ENCODE peak calls at places on chromosomes 16 and 17, in nine cellular contexts. W is NCI-H1417; G is NCI-H1048; M is left ventricle myocardium inferior; O is AG10803; L is IMR-90; C is tibial nerve; J is hepatic stellate cell; V is activated T-helper 1 cell treated with anti-CD3 and anti-CD28 coated beads, Interleukin-2, amount 50 U/mL, for 16 hours. I is an unnamed sample.

GRCh38 chr17:74296548-74296936 is 22.5 kb downstream of the DNAI2 start:
- DNase-seq in M (peak), V (no peak), C (peak), W (peak), G (no peak), L (peak), J (no peak), O (peak), I (no peak)

GRCh38 chr16:63230383-63230782 is 1194.1 kb upstream of the CDH8 start:
- DNase-seq in L (no peak), M (no peak), W (no peak), O (no peak), G (no peak), J (no peak), C (no peak), V (no peak), I (no peak)

GRCh38 chr17:58324409-58325288 is 3.9 kb downstream of the TSPOAP1 start:
- DNase-seq in W (peak), L (peak), O (peak), G (peak), M (no peak), V (no peak), J (no peak), C (no peak), I (no peak)

GRCh38 chr17:78634154-78634553 is 57.0 kb upstream of the DNAH17 start:
- DNase-seq in M (no peak), G (no peak), L (no peak), J (no peak), W (no peak), O (no peak), C (no peak), V (no peak), I (no peak)

GRCh38 chr16:4767872-4768548 is 1.0 kb upstream of the ZNF500 start:
- DNase-seq in C (peak), O (peak), J (no peak), L (peak), W (no peak), V (no peak), M (no peak), G (no peak), I (no peak)

GRCh38 chr17:50364715-50365114 is 8.3 kb downstream of the MRPL27 start:
- DNase-seq in G (no peak), W (no peak), L (peak), J (peak), M (no peak), O (peak), C (no peak), V (no peak), I (peak)

GRCh38 chr17:4157618-4158333 is 14.8 kb downstream of the CYB5D2 start:
- DNase-seq in W (no peak), M (no peak), G (no peak), L (no peak), J (no peak), O (no peak), V (no peak), C (no peak), I (no peak)

GRCh38 chr17:76943781-76944213 is 75.6 kb downstream of the MGAT5B start:
- DNase-seq in M (no peak), W (no peak), L (no peak), C (no peak), O (no peak), G (no peak), J (no peak), V (no peak), I (no peak)

GRCh38 chr16:84453061-84453752 is 51.3 kb downstream of the MEAK7 start:
- DNase-seq in J (no peak), L (no peak), V (no peak), W (no peak), M (no peak), C (no peak), O (no peak), G (no peak), I (no peak)

GRCh38 chr17:82664276-82664575 is 16.0 kb upstream of the WDR45B start:
- DNase-seq in J (no peak), M (no peak), L (no peak), V (no peak), W (no peak), G (no peak), O (no peak), C (no peak), I (no peak)

GRCh38 chr16:426906-427249 is 1.4 kb downstream of the RAB11FIP3 start:
- DNase-seq in M (no peak), O (no peak), L (no peak), J (no peak), V (no peak), G (no peak), W (no peak), C (peak), I (no peak)

GRCh38 chr17:46868689-46869187 is 17.4 kb downstream of the WNT9B start:
- DNase-seq in V (no peak), C (no peak), G (no peak), L (peak), J (no peak), M (no peak), W (no peak), O (no peak), I (no peak)

GRCh38 chr16:47715442-47716054 is 254.4 kb downstream of the PHKB start:
- DNase-seq in J (no peak), W (no peak), O (no peak), C (no peak), M (no peak), G (no peak), V (no peak), L (no peak), I (no peak)

GRCh38 chr16:51636913-51637743 is 486.1 kb upstream of the SALL1 start:
- DNase-seq in L (no peak), J (no peak), M (no peak), V (no peak), O (peak), C (no peak), G (no peak), W (no peak), I (no peak)

GRCh38 chr16:84919751-84920150 is 91.6 kb downstream of the ZDHHC7 start:
- DNase-seq in L (no peak), M (no peak), V (no peak), W (no peak), O (no peak), G (no peak), C (no peak), J (no peak), I (no peak)

GRCh38 chr17:65279456-65279855 is 142.3 kb downstream of the RGS9 start:
- DNase-seq in C (no peak), M (no peak), G (no peak), L (no peak), J (no peak), V (no peak), O (no peak), W (no peak), I (no peak)

GRCh38 chr17:81020767-81021497 is 14.0 kb upstream of the BAIAP2 start:
- DNase-seq in J (no peak), M (peak), C (no peak), O (peak), G (no peak), W (no peak), L (peak), V (no peak), I (no peak)

GRCh38 chr16:84842516-84843148 is 22.8 kb downstream of the CRISPLD2 start:
- DNase-seq in G (no peak), V (no peak), C (no peak), W (peak), J (no peak), L (no peak), O (no peak), M (no peak), I (no peak)

GRCh38 chr16:16871196-16871595 is 492.3 kb downstream of the NPIPA7 start:
- DNase-seq in J (no peak), G (no peak), O (no peak), V (no peak), W (no peak), L (no peak), C (no peak), M (no peak), I (no peak)

GRCh38 chr16:72013389-72013788 is 4.8 kb downstream of the DHODH start:
- DNase-seq in C (no peak), V (no peak), L (peak), O (peak), G (no peak), W (no peak), J (no peak), M (peak), I (no peak)

I was measured in HCEC 1CT.